ENCODE peak calls at places on chromosomes 5 and 9, in six cellular contexts. One of them, this sample, is unnamed.

GRCh38 chr5:50744761-50745160 is 78.3 kb downstream of the PARP8 start:
- DNase-seq in aorta: no peak
- DNase-seq in cardiac muscle cell: no peak
- DNase-seq in natural killer cell treated with Interleukin-12 subunit alpha and Interleukin-12 subunit beta and Interleukin-15 and Interleukin-18, amount 100 ng/mL, for 72 hours: no peak
- DNase-seq in HT1080: peak
- DNase-seq in progenitor cell of endocrine pancreas: no peak
- DNase-seq in this sample: peak

GRCh38 chr9:87510251-87510683 is 12.6 kb downstream of the DAPK1 start:
- DNase-seq in cardiac muscle cell: no peak
- DNase-seq in aorta: no peak
- DNase-seq in HT1080: no peak
- DNase-seq in progenitor cell of endocrine pancreas: no peak
- DNase-seq in natural killer cell treated with Interleukin-12 subunit alpha and Interleukin-12 subunit beta and Interleukin-15 and Interleukin-18, amount 100 ng/mL, for 72 hours: no peak
- DNase-seq in this sample: no peak

GRCh38 chr5:5340206-5340729 is 82.2 kb upstream of the ICE1 start:
- DNase-seq in progenitor cell of endocrine pancreas: no peak
- DNase-seq in natural killer cell treated with Interleukin-12 subunit alpha and Interleukin-12 subunit beta and Interleukin-15 and Interleukin-18, amount 100 ng/mL, for 72 hours: no peak
- DNase-seq in cardiac muscle cell: no peak
- DNase-seq in aorta: peak
- DNase-seq in HT1080: peak
- DNase-seq in this sample: peak

GRCh38 chr5:36305571-36306326 is 4.0 kb upstream of the RANBP3L start:
- DNase-seq in aorta: peak
- DNase-seq in progenitor cell of endocrine pancreas: no peak
- DNase-seq in natural killer cell treated with Interleukin-12 subunit alpha and Interleukin-12 subunit beta and Interleukin-15 and Interleukin-18, amount 100 ng/mL, for 72 hours: no peak
- DNase-seq in HT1080: peak
- DNase-seq in cardiac muscle cell: peak
- DNase-seq in this sample: peak

GRCh38 chr5:143031781-143032724 is 261.9 kb downstream of the ARHGAP26 start:
- DNase-seq in cardiac muscle cell: no peak
- DNase-seq in HT1080: no peak
- DNase-seq in progenitor cell of endocrine pancreas: no peak
- DNase-seq in natural killer cell treated with Interleukin-12 subunit alpha and Interleukin-12 subunit beta and Interleukin-15 and Interleukin-18, amount 100 ng/mL, for 72 hours: no peak
- DNase-seq in aorta: no peak
- DNase-seq in this sample: no peak

GRCh38 chr5:171386861-171387254 is 791 bp upstream of the NPM1 start:
- DNase-seq in progenitor cell of endocrine pancreas: no peak
- DNase-seq in cardiac muscle cell: peak
- DNase-seq in aorta: peak
- DNase-seq in natural killer cell treated with Interleukin-12 subunit alpha and Interleukin-12 subunit beta and Interleukin-15 and Interleukin-18, amount 100 ng/mL, for 72 hours: no peak
- DNase-seq in HT1080: no peak
- DNase-seq in this sample: no peak

GRCh38 chr5:22779499-22779898 is 73.6 kb downstream of the CDH12 start:
- DNase-seq in progenitor cell of endocrine pancreas: no peak
- DNase-seq in aorta: no peak
- DNase-seq in cardiac muscle cell: no peak
- DNase-seq in HT1080: no peak
- DNase-seq in natural killer cell treated with Interleukin-12 subunit alpha and Interleukin-12 subunit beta and Interleukin-15 and Interleukin-18, amount 100 ng/mL, for 72 hours: no peak
- DNase-seq in this sample: no peak

GRCh38 chr9:107948086-107948485 is 458.5 kb upstream of the KLF4 start:
- DNase-seq in HT1080: peak
- DNase-seq in aorta: no peak
- DNase-seq in progenitor cell of endocrine pancreas: no peak
- DNase-seq in natural killer cell treated with Interleukin-12 subunit alpha and Interleukin-12 subunit beta and Interleukin-15 and Interleukin-18, amount 100 ng/mL, for 72 hours: no peak
- DNase-seq in cardiac muscle cell: no peak
- DNase-seq in this sample: no peak

GRCh38 chr9:85941617-85941930 is 628 bp downstream of the NAA35 start:
- DNase-seq in natural killer cell treated with Interleukin-12 subunit alpha and Interleukin-12 subunit beta and Interleukin-15 and Interleukin-18, amount 100 ng/mL, for 72 hours: no peak
- DNase-seq in progenitor cell of endocrine pancreas: no peak
- DNase-seq in HT1080: no peak
- DNase-seq in aorta: no peak
- DNase-seq in cardiac muscle cell: no peak
- DNase-seq in this sample: no peak

GRCh38 chr9:91711755-91712591 is 238.1 kb downstream of the ROR2 start:
- DNase-seq in aorta: no peak
- DNase-seq in HT1080: peak
- DNase-seq in progenitor cell of endocrine pancreas: no peak
- DNase-seq in cardiac muscle cell: no peak
- DNase-seq in natural killer cell treated with Interleukin-12 subunit alpha and Interleukin-12 subunit beta and Interleukin-15 and Interleukin-18, amount 100 ng/mL, for 72 hours: peak
- DNase-seq in this sample: no peak

GRCh38 chr5:103178167-103178566 is 58.1 kb downstream of the PPIP5K2 start:
- DNase-seq in cardiac muscle cell: no peak
- DNase-seq in HT1080: no peak
- DNase-seq in aorta: no peak
- DNase-seq in progenitor cell of endocrine pancreas: no peak
- DNase-seq in natural killer cell treated with Interleukin-12 subunit alpha and Interleukin-12 subunit beta and Interleukin-15 and Interleukin-18, amount 100 ng/mL, for 72 hours: no peak
- DNase-seq in this sample: no peak

GRCh38 chr5:73692166-73692640 is 66.2 kb downstream of the ARHGEF28 start:
- DNase-seq in cardiac muscle cell: no peak
- DNase-seq in natural killer cell treated with Interleukin-12 subunit alpha and Interleukin-12 subunit beta and Interleukin-15 and Interleukin-18, amount 100 ng/mL, for 72 hours: no peak
- DNase-seq in HT1080: peak
- DNase-seq in aorta: no peak
- DNase-seq in progenitor cell of endocrine pancreas: no peak
- DNase-seq in this sample: peak

GRCh38 chr5:107808671-107809137 is 138.0 kb upstream of the EFNA5 start:
- DNase-seq in HT1080: peak
- DNase-seq in progenitor cell of endocrine pancreas: peak
- DNase-seq in aorta: no peak
- DNase-seq in natural killer cell treated with Interleukin-12 subunit alpha and Interleukin-12 subunit beta and Interleukin-15 and Interleukin-18, amount 100 ng/mL, for 72 hours: no peak
- DNase-seq in cardiac muscle cell: peak
- DNase-seq in this sample: no peak

GRCh38 chr9:107351382-107352045 is 68.4 kb downstream of the RAD23B start:
- DNase-seq in cardiac muscle cell: no peak
- DNase-seq in natural killer cell treated with Interleukin-12 subunit alpha and Interleukin-12 subunit beta and Interleukin-15 and Interleukin-18, amount 100 ng/mL, for 72 hours: no peak
- DNase-seq in aorta: no peak
- DNase-seq in progenitor cell of endocrine pancreas: no peak
- DNase-seq in HT1080: peak
- DNase-seq in this sample: no peak

GRCh38 chr9:22357016-22357415 is 89.6 kb upstream of the DMRTA1 start:
- DNase-seq in HT1080: no peak
- DNase-seq in cardiac muscle cell: no peak
- DNase-seq in aorta: no peak
- DNase-seq in progenitor cell of endocrine pancreas: no peak
- DNase-seq in natural killer cell treated with Interleukin-12 subunit alpha and Interleukin-12 subunit beta and Interleukin-15 and Interleukin-18, amount 100 ng/mL, for 72 hours: no peak
- DNase-seq in this sample: no peak

GRCh38 chr9:85741112-85741874 is 461 bp downstream of the AGTPBP1 start:
- DNase-seq in cardiac muscle cell: no peak
- DNase-seq in natural killer cell treated with Interleukin-12 subunit alpha and Interleukin-12 subunit beta and Interleukin-15 and Interleukin-18, amount 100 ng/mL, for 72 hours: peak
- DNase-seq in progenitor cell of endocrine pancreas: peak
- DNase-seq in aorta: peak
- DNase-seq in HT1080: peak
- DNase-seq in this sample: no peak

GRCh38 chr5:131514316-131515275 is 120.4 kb downstream of the RAPGEF6 start:
- DNase-seq in natural killer cell treated with Interleukin-12 subunit alpha and Interleukin-12 subunit beta and Interleukin-15 and Interleukin-18, amount 100 ng/mL, for 72 hours: no peak
- DNase-seq in progenitor cell of endocrine pancreas: no peak
- DNase-seq in HT1080: peak
- DNase-seq in cardiac muscle cell: no peak
- DNase-seq in aorta: no peak
- DNase-seq in this sample: no peak

GRCh38 chr9:127786773-127787123 is 914 bp downstream of the CDK9 start:
- DNase-seq in natural killer cell treated with Interleukin-12 subunit alpha and Interleukin-12 subunit beta and Interleukin-15 and Interleukin-18, amount 100 ng/mL, for 72 hours: no peak
- DNase-seq in aorta: no peak
- DNase-seq in cardiac muscle cell: no peak
- DNase-seq in progenitor cell of endocrine pancreas: no peak
- DNase-seq in HT1080: no peak
- DNase-seq in this sample: no peak

GRCh38 chr9:93708289-93708986 is 132.1 kb downstream of the PHF2 start:
- DNase-seq in HT1080: no peak
- DNase-seq in aorta: no peak
- DNase-seq in progenitor cell of endocrine pancreas: peak
- DNase-seq in cardiac muscle cell: peak
- DNase-seq in natural killer cell treated with Interleukin-12 subunit alpha and Interleukin-12 subunit beta and Interleukin-15 and Interleukin-18, amount 100 ng/mL, for 72 hours: no peak
- DNase-seq in this sample: no peak

GRCh38 chr9:99748690-99749089 is 73.0 kb upstream of the NR4A3 start:
- DNase-seq in progenitor cell of endocrine pancreas: no peak
- DNase-seq in HT1080: no peak
- DNase-seq in cardiac muscle cell: no peak
- DNase-seq in aorta: no peak
- DNase-seq in natural killer cell treated with Interleukin-12 subunit alpha and Interleukin-12 subunit beta and Interleukin-15 and Interleukin-18, amount 100 ng/mL, for 72 hours: no peak
- DNase-seq in this sample: no peak

GRCh38 chr9:6495484-6495883 is 82.5 kb downstream of the UHRF2 start:
- DNase-seq in aorta: no peak
- DNase-seq in cardiac muscle cell: no peak
- DNase-seq in natural killer cell treated with Interleukin-12 subunit alpha and Interleukin-12 subunit beta and Interleukin-15 and Interleukin-18, amount 100 ng/mL, for 72 hours: no peak
- DNase-seq in HT1080: no peak
- DNase-seq in progenitor cell of endocrine pancreas: no peak
- DNase-seq in this sample: no peak

GRCh38 chr9:117487555-117488175 is 72.8 kb upstream of the ASTN2 start:
- DNase-seq in cardiac muscle cell: peak
- DNase-seq in aorta: peak
- DNase-seq in natural killer cell treated with Interleukin-12 subunit alpha and Interleukin-12 subunit beta and Interleukin-15 and Interleukin-18, amount 100 ng/mL, for 72 hours: peak
- DNase-seq in HT1080: peak
- DNase-seq in progenitor cell of endocrine pancreas: peak
- DNase-seq in this sample: no peak

GRCh38 chr5:180830253-180831138 is 27.9 kb upstream of the MGAT1 start:
- DNase-seq in aorta: no peak
- DNase-seq in progenitor cell of endocrine pancreas: no peak
- DNase-seq in HT1080: no peak
- DNase-seq in natural killer cell treated with Interleukin-12 subunit alpha and Interleukin-12 subunit beta and Interleukin-15 and Interleukin-18, amount 100 ng/mL, for 72 hours: no peak
- DNase-seq in cardiac muscle cell: no peak
- DNase-seq in this sample: peak

GRCh38 chr9:20506631-20507030 is 115.7 kb downstream of the MLLT3 start:
- DNase-seq in aorta: no peak
- DNase-seq in progenitor cell of endocrine pancreas: no peak
- DNase-seq in cardiac muscle cell: no peak
- DNase-seq in HT1080: no peak
- DNase-seq in natural killer cell treated with Interleukin-12 subunit alpha and Interleukin-12 subunit beta and Interleukin-15 and Interleukin-18, amount 100 ng/mL, for 72 hours: no peak
- DNase-seq in this sample: no peak

GRCh38 chr5:61966991-61967390 is 339.0 kb upstream of the KIF2A start:
- DNase-seq in cardiac muscle cell: no peak
- DNase-seq in aorta: no peak
- DNase-seq in HT1080: peak
- DNase-seq in natural killer cell treated with Interleukin-12 subunit alpha and Interleukin-12 subunit beta and Interleukin-15 and Interleukin-18, amount 100 ng/mL, for 72 hours: no peak
- DNase-seq in progenitor cell of endocrine pancreas: no peak
- DNase-seq in this sample: no peak

GRCh38 chr5:55896238-55896637 is 45.1 kb downstream of the IL31RA start:
- DNase-seq in HT1080: no peak
- DNase-seq in progenitor cell of endocrine pancreas: no peak
- DNase-seq in cardiac muscle cell: peak
- DNase-seq in aorta: no peak
- DNase-seq in natural killer cell treated with Interleukin-12 subunit alpha and Interleukin-12 subunit beta and Interleukin-15 and Interleukin-18, amount 100 ng/mL, for 72 hours: no peak
- DNase-seq in this sample: no peak

GRCh38 chr9:121937248-121937647 is 155.9 kb downstream of the TTLL11 start:
- DNase-seq in cardiac muscle cell: no peak
- DNase-seq in HT1080: no peak
- DNase-seq in natural killer cell treated with Interleukin-12 subunit alpha and Interleukin-12 subunit beta and Interleukin-15 and Interleukin-18, amount 100 ng/mL, for 72 hours: no peak
- DNase-seq in aorta: no peak
- DNase-seq in progenitor cell of endocrine pancreas: no peak
- DNase-seq in this sample: no peak

GRCh38 chr5:134290443-134290842 is 64.6 kb upstream of the PPP2CA start:
- DNase-seq in cardiac muscle cell: no peak
- DNase-seq in natural killer cell treated with Interleukin-12 subunit alpha and Interleukin-12 subunit beta and Interleukin-15 and Interleukin-18, amount 100 ng/mL, for 72 hours: no peak
- DNase-seq in aorta: no peak
- DNase-seq in HT1080: no peak
- DNase-seq in progenitor cell of endocrine pancreas: no peak
- DNase-seq in this sample: no peak

GRCh38 chr5:161686149-161686548 is 628 bp downstream of the GABRA6 start:
- DNase-seq in cardiac muscle cell: no peak
- DNase-seq in aorta: no peak
- DNase-seq in HT1080: no peak
- DNase-seq in progenitor cell of endocrine pancreas: no peak
- DNase-seq in natural killer cell treated with Interleukin-12 subunit alpha and Interleukin-12 subunit beta and Interleukin-15 and Interleukin-18, amount 100 ng/mL, for 72 hours: no peak
- DNase-seq in this sample: no peak

GRCh38 chr9:128552744-128553221 is 396 bp downstream of the SPTAN1 start:
- DNase-seq in natural killer cell treated with Interleukin-12 subunit alpha and Interleukin-12 subunit beta and Interleukin-15 and Interleukin-18, amount 100 ng/mL, for 72 hours: peak
- DNase-seq in HT1080: peak
- DNase-seq in progenitor cell of endocrine pancreas: peak
- DNase-seq in aorta: peak
- DNase-seq in cardiac muscle cell: peak
- DNase-seq in this sample: no peak

GRCh38 chr9:81628897-81629296 is 60.5 kb downstream of the TLE1 start:
- DNase-seq in cardiac muscle cell: no peak
- DNase-seq in progenitor cell of endocrine pancreas: no peak
- DNase-seq in natural killer cell treated with Interleukin-12 subunit alpha and Interleukin-12 subunit beta and Interleukin-15 and Interleukin-18, amount 100 ng/mL, for 72 hours: no peak
- DNase-seq in HT1080: no peak
- DNase-seq in aorta: no peak
- DNase-seq in this sample: no peak

GRCh38 chr9:19924090-19924489 is 135.3 kb upstream of the SLC24A2 start:
- DNase-seq in natural killer cell treated with Interleukin-12 subunit alpha and Interleukin-12 subunit beta and Interleukin-15 and Interleukin-18, amount 100 ng/mL, for 72 hours: no peak
- DNase-seq in progenitor cell of endocrine pancreas: no peak
- DNase-seq in aorta: no peak
- DNase-seq in HT1080: no peak
- DNase-seq in cardiac muscle cell: no peak
- DNase-seq in this sample: no peak

GRCh38 chr5:58403822-58404433 is 56.0 kb downstream of the PLK2 start:
- DNase-seq in cardiac muscle cell: no peak
- DNase-seq in HT1080: no peak
- DNase-seq in aorta: no peak
- DNase-seq in progenitor cell of endocrine pancreas: no peak
- DNase-seq in natural killer cell treated with Interleukin-12 subunit alpha and Interleukin-12 subunit beta and Interleukin-15 and Interleukin-18, amount 100 ng/mL, for 72 hours: no peak
- DNase-seq in this sample: no peak

GRCh38 chr9:129587487-129588262 is 33.2 kb downstream of the C9orf50 start:
- DNase-seq in progenitor cell of endocrine pancreas: no peak
- DNase-seq in natural killer cell treated with Interleukin-12 subunit alpha and Interleukin-12 subunit beta and Interleukin-15 and Interleukin-18, amount 100 ng/mL, for 72 hours: no peak
- DNase-seq in aorta: no peak
- DNase-seq in cardiac muscle cell: no peak
- DNase-seq in HT1080: peak
- DNase-seq in this sample: no peak

GRCh38 chr5:10331341-10331796 is 22.1 kb upstream of the MARCHF6 start:
- DNase-seq in HT1080: peak
- DNase-seq in progenitor cell of endocrine pancreas: no peak
- DNase-seq in cardiac muscle cell: no peak
- DNase-seq in aorta: no peak
- DNase-seq in natural killer cell treated with Interleukin-12 subunit alpha and Interleukin-12 subunit beta and Interleukin-15 and Interleukin-18, amount 100 ng/mL, for 72 hours: no peak
- DNase-seq in this sample: no peak

GRCh38 chr9:69932901-69933300 is 110.7 kb upstream of the MAMDC2 start:
- DNase-seq in HT1080: peak
- DNase-seq in aorta: no peak
- DNase-seq in cardiac muscle cell: no peak
- DNase-seq in natural killer cell treated with Interleukin-12 subunit alpha and Interleukin-12 subunit beta and Interleukin-15 and Interleukin-18, amount 100 ng/mL, for 72 hours: no peak
- DNase-seq in progenitor cell of endocrine pancreas: no peak
- DNase-seq in this sample: no peak

This sample was measured in HS-5.